ENCODE peak calls at places on chromosomes 16 and 17, in six cellular contexts. C is endothelial cell of umbilical vein, S is A549, U is body of pancreas, X is HCT116, H is K562. L is an unnamed sample.

GRCh38 chr16:14388243-14388642 is 241.8 kb downstream of the PARN start:
- DNase-seq in C (no peak), S (no peak), U (no peak), X (no peak), H (no peak), L (no peak)

GRCh38 chr17:41689497-41690299 is 1.0 kb downstream of the EIF1 start:
- DNase-seq in C (peak; percentile 71), S (peak; percentile 79), U (peak; percentile 51), X (no peak), H (no peak), L (no peak)

GRCh38 chr16:87834668-87835473 is 34.4 kb downstream of the SLC7A5 start:
- DNase-seq in C (no peak), S (peak; percentile 81), U (no peak), X (no peak), H (no peak), L (no peak)

GRCh38 chr16:88653101-88653500 is 2.2 kb upstream of the CYBA start:
- DNase-seq in C (no peak), S (no peak), U (no peak), X (no peak), H (no peak), L (no peak)

GRCh38 chr16:51881731-51882130 is 665.2 kb downstream of the TOX3 start:
- DNase-seq in C (no peak), S (no peak), U (no peak), X (no peak), H (no peak), L (no peak)

GRCh38 chr16:57244463-57244766 is 644 bp upstream of the ARL2BP start:
- DNase-seq in C (no peak), S (no peak), U (no peak), X (no peak), H (no peak), L (no peak)

GRCh38 chr17:64073771-64074703 is 53.6 kb upstream of the ICAM2 start:
- DNase-seq in C (no peak), S (no peak), U (no peak), X (no peak), H (no peak), L (no peak)

GRCh38 chr17:66576473-66576872 is 258.4 kb upstream of the CACNG5 start:
- DNase-seq in C (no peak), S (no peak), U (no peak), X (no peak), H (no peak), L (no peak)

GRCh38 chr16:27978876-27979275 is 84.6 kb downstream of the GSG1L start:
- DNase-seq in C (no peak), S (no peak), U (no peak), X (no peak), H (no peak), L (no peak)

GRCh38 chr17:66748578-66748977 is 86.3 kb upstream of the CACNG5 start:
- DNase-seq in C (no peak), S (no peak), U (no peak), X (no peak), H (no peak), L (no peak)

GRCh38 chr16:30896203-30896889 is at the start of gene CTF1:
- DNase-seq in C (peak; percentile 66), S (no peak), U (peak; percentile 58), X (peak; percentile 65), H (peak; percentile 82), L (peak; percentile 82)

DNA sequence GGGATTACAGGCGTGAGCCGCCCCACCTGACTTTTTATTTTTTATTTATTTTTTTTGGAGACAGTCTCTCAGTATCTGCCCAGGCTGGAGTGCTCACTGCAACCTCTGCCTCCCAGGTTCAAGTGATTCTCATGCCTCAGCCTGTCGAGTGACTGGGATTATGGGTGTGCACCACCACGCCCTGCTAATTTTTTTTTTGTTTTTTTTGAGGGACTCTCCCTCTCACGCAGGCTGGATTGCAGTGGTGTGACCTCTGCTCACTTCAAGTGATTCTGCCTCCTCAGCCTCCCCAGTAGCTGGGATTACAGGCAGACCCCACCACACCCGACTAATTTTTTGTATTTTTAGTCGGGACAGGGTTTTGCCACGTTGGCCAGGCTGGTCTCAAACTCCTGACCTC is 7.7 kb downstream of the ZNF207 start:
- DNase-seq in C (no peak), S (no peak), U (no peak), X (no peak), H (no peak), L (no peak)
- H3K4me1 ChIP-seq in C (peaks cover 22% of the 10 kb centered on the region), S (peaks cover 48% of the 10 kb centered on the region), U (peaks cover 30% of the 10 kb centered on the region), X (no peaks in the 10 kb centered on the region), H (peaks cover 14% of the 10 kb centered on the region), L (no peaks in the 10 kb centered on the region)

DNA sequence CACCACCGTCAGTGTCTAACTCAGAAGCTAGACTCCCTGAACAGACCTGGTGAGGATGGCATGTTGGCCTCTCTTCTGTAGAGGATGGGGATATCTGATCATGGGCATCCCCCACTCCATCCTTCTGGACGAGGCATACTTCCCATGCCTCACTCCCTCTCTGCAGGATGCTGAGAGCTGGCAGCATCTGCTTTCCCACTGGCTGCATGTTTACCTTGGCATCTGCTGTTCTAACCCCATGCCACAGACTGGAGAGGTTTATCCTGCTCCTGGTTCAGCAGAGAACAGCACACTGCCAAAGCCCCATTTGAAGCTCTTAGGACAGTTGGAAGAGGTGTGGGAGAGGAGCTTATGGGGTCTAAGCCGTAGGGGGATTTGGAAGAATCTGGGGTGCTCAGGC is 46.0 kb downstream of the YPEL2 start:
- DNase-seq in C (peak; percentile 94), S (no peak), U (no peak), X (no peak), H (no peak), L (no peak)
- H3K27ac ChIP-seq in C (peak overlapping the region; percentile 84), S (no peak overlapping the region), U (peak overlapping the region; percentile 1), X (no peak overlapping the region), H (no peak overlapping the region), L (peak overlapping the region; percentile 64)

GRCh38 chr17:47286198-47286914 is 32.7 kb downstream of the ITGB3 start:
- DNase-seq in C (no peak), S (no peak), U (no peak), X (no peak), H (no peak), L (no peak)
- TF ChIP-seq POLR2A in C (no peak), S (no peak), U (no peak), X (no peak), H (no peak), L (no peak)

GRCh38 chr16:85380002-85380395 is 233.1 kb upstream of the GSE1 start:
- DNase-seq in C (no peak), S (no peak), U (no peak), X (no peak), H (no peak), L (no peak)
- H3K4me1 ChIP-seq in C (no peaks in the 10 kb centered on the region), S (no peaks in the 10 kb centered on the region), U (peaks cover 16% of the 10 kb centered on the region), X (peaks cover 6% of the 10 kb centered on the region), H (peaks cover 100% of the 10 kb centered on the region), L (peaks cover 37% of the 10 kb centered on the region)

GRCh38 chr17:2374549-2375285 is 26.1 kb downstream of the MNT start:
- DNase-seq in C (no peak), S (no peak), U (no peak), X (no peak), H (no peak), L (no peak)

GRCh38 chr17:2372180-2372579 is 28.7 kb downstream of the MNT start:
- DNase-seq in C (no peak), S (no peak), U (no peak), X (no peak), H (no peak), L (no peak)

GRCh38 chr17:2373179-2373578 is 27.7 kb downstream of the MNT start:
- DNase-seq in C (no peak), S (no peak), U (no peak), X (no peak), H (no peak), L (no peak)

GRCh38 chr17:2371183-2372130 is 29.4 kb downstream of the MNT start:
- DNase-seq in C (no peak), S (no peak), U (no peak), X (no peak), H (no peak), L (no peak)

DNA sequence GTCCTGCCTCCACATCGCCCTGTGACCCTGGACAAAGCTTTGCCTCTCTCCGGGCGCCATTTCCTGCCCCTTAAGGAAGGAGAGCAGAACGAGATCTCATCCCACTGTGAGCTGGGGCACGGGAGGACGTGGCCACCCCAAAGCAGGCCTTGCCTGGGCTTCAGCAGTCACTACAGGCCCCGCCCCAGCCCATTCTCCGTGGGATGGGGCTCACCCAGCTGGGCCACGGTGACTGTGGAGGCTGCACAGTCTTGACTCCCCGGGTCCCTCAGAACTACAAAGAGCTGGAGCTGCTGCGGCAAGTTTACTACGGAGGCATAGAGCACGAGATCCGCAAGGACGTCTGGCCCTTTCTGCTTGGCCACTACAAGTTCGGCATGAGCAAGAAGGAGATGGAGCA is 28.2 kb downstream of the MNT start:
- DNase-seq in C (no peak), S (no peak), U (no peak), X (no peak), H (no peak), L (no peak)
- H3K27ac ChIP-seq in C (no peak overlapping the region), S (no peak overlapping the region), U (no peak overlapping the region), X (no peak overlapping the region), H (no peak overlapping the region), L (peak overlapping the region; percentile 84)

GRCh38 chr17:1001640-1002411 is 4.9 kb downstream of the TIMM22 start:
- DNase-seq in C (no peak), S (no peak), U (no peak), X (no peak), H (peak; percentile 26), L (no peak)
- TF ChIP-seq POLR2A in C (no peak), S (no peak), U (no peak), X (no peak), H (no peak), L (no peak)

DNA sequence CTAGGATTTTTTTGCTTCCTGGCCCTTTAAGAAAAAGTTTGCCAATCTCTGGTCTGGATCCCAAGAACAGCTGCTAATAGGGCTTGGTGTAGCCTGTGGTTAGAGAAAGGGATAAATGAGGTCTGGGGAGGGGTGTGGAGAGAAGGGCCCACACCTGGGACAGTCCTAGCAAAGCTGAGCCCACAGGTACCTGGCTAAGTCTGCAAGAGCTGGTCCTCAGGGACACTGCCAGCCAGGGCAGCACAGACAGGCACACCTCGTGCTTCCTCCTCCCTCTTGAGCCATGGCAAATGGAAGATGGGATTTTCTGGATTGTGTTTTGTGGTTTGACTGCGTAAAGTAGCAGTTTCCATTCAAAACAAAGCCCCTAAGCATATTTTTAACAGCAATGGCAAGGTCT is 217.5 kb downstream of the SOX9 start:
- DNase-seq in C (no peak), S (no peak), U (no peak), X (no peak), H (no peak), L (no peak)
- H3K4me1 ChIP-seq in C (peaks cover 10% of the 10 kb centered on the region), S (peaks cover 20% of the 10 kb centered on the region), U (peaks cover 7% of the 10 kb centered on the region), X (peaks cover 34% of the 10 kb centered on the region), H (no peaks in the 10 kb centered on the region), L (peaks cover 12% of the 10 kb centered on the region)